ENCODE peak calls at places on chromosomes 2 and 18, in nine cellular contexts. One of them, this sample, is unnamed.
A peak's percentile ranks its signal among the peaks of the same experiment; 100 is the strongest.

GRCh38 chr18:42644729-42645131 is 470.8 kb downstream of the RIT2 start:
- DNase-seq in GM04504: no peak
- DNase-seq in HuH-7.5: no peak
- DNase-seq in ovary: no peak
- DNase-seq in stimulated activated CD8-positive, alpha-beta memory T cell treated with anti-CD3 and anti-CD28 coated beads, Interleukin-4, amount 100 ng/mL, for 48 hours: no peak
- DNase-seq in RKO: no peak
- DNase-seq in caudate nucleus: no peak
- DNase-seq in uterus: no peak
- DNase-seq in hippocampal formation: no peak
- DNase-seq in this sample: no peak

GRCh38 chr2:144560254-144560653 is 40.3 kb upstream of the ZEB2 start:
- DNase-seq in RKO: no peak
- DNase-seq in GM04504: no peak
- DNase-seq in caudate nucleus: no peak
- DNase-seq in stimulated activated CD8-positive, alpha-beta memory T cell treated with anti-CD3 and anti-CD28 coated beads, Interleukin-4, amount 100 ng/mL, for 48 hours: no peak
- DNase-seq in HuH-7.5: no peak
- DNase-seq in uterus: no peak
- DNase-seq in hippocampal formation: no peak
- DNase-seq in ovary: no peak
- DNase-seq in this sample: no peak

GRCh38 chr2:107255744-107256143 is 369.8 kb upstream of the ST6GAL2 start:
- DNase-seq in hippocampal formation: no peak
- DNase-seq in stimulated activated CD8-positive, alpha-beta memory T cell treated with anti-CD3 and anti-CD28 coated beads, Interleukin-4, amount 100 ng/mL, for 48 hours: no peak
- DNase-seq in uterus: no peak
- DNase-seq in ovary: no peak
- DNase-seq in caudate nucleus: no peak
- DNase-seq in RKO: no peak
- DNase-seq in GM04504: no peak
- DNase-seq in HuH-7.5: no peak
- DNase-seq in this sample: no peak

GRCh38 chr2:69309336-69310048 is 77.5 kb downstream of the GFPT1 start:
- DNase-seq in ovary: peak; percentile 76
- DNase-seq in HuH-7.5: no peak
- DNase-seq in uterus: peak; percentile 72
- DNase-seq in RKO: no peak
- DNase-seq in GM04504: no peak
- DNase-seq in hippocampal formation: no peak
- DNase-seq in stimulated activated CD8-positive, alpha-beta memory T cell treated with anti-CD3 and anti-CD28 coated beads, Interleukin-4, amount 100 ng/mL, for 48 hours: no peak
- DNase-seq in caudate nucleus: no peak
- DNase-seq in this sample: no peak

GRCh38 chr2:230865766-230866703 is 1.3 kb downstream of the ITM2C start:
- DNase-seq in ovary: no peak
- DNase-seq in GM04504: no peak
- DNase-seq in caudate nucleus: peak; percentile 68
- DNase-seq in hippocampal formation: peak; percentile 34
- DNase-seq in stimulated activated CD8-positive, alpha-beta memory T cell treated with anti-CD3 and anti-CD28 coated beads, Interleukin-4, amount 100 ng/mL, for 48 hours: peak; percentile 56
- DNase-seq in HuH-7.5: peak; percentile 67
- DNase-seq in uterus: peak; percentile 33
- DNase-seq in RKO: no peak
- DNase-seq in this sample: peak; percentile 85

GRCh38 chr2:173991857-173992588 is 26.9 kb upstream of the SP3 start:
- DNase-seq in GM04504: no peak
- DNase-seq in uterus: peak; percentile 60
- DNase-seq in HuH-7.5: no peak
- DNase-seq in ovary: no peak
- DNase-seq in hippocampal formation: no peak
- DNase-seq in caudate nucleus: no peak
- DNase-seq in RKO: no peak
- DNase-seq in stimulated activated CD8-positive, alpha-beta memory T cell treated with anti-CD3 and anti-CD28 coated beads, Interleukin-4, amount 100 ng/mL, for 48 hours: no peak
- DNase-seq in this sample: no peak

GRCh38 chr2:197306691-197307030 is 3.9 kb downstream of the ANKRD44 start:
- DNase-seq in HuH-7.5: no peak
- DNase-seq in GM04504: no peak
- DNase-seq in caudate nucleus: no peak
- DNase-seq in hippocampal formation: peak; percentile 68
- DNase-seq in uterus: no peak
- DNase-seq in RKO: no peak
- DNase-seq in ovary: no peak
- DNase-seq in stimulated activated CD8-positive, alpha-beta memory T cell treated with anti-CD3 and anti-CD28 coated beads, Interleukin-4, amount 100 ng/mL, for 48 hours: no peak
- DNase-seq in this sample: no peak

GRCh38 chr2:64482243-64482642 is 28.3 kb downstream of the LGALSL start:
- DNase-seq in uterus: no peak
- DNase-seq in GM04504: no peak
- DNase-seq in caudate nucleus: no peak
- DNase-seq in hippocampal formation: no peak
- DNase-seq in stimulated activated CD8-positive, alpha-beta memory T cell treated with anti-CD3 and anti-CD28 coated beads, Interleukin-4, amount 100 ng/mL, for 48 hours: no peak
- DNase-seq in HuH-7.5: no peak
- DNase-seq in RKO: no peak
- DNase-seq in ovary: no peak
- DNase-seq in this sample: no peak

GRCh38 chr2:16134436-16135165 is 194.3 kb downstream of the MYCN start:
- DNase-seq in GM04504: no peak
- DNase-seq in ovary: no peak
- DNase-seq in caudate nucleus: no peak
- DNase-seq in hippocampal formation: no peak
- DNase-seq in stimulated activated CD8-positive, alpha-beta memory T cell treated with anti-CD3 and anti-CD28 coated beads, Interleukin-4, amount 100 ng/mL, for 48 hours: no peak
- DNase-seq in HuH-7.5: no peak
- DNase-seq in uterus: no peak
- DNase-seq in RKO: no peak
- DNase-seq in this sample: no peak

GRCh38 chr2:144152817-144153271 is 367.1 kb downstream of the ZEB2 start:
- DNase-seq in HuH-7.5: no peak
- DNase-seq in caudate nucleus: no peak
- DNase-seq in hippocampal formation: peak; percentile 14
- DNase-seq in ovary: no peak
- DNase-seq in RKO: no peak
- DNase-seq in uterus: no peak
- DNase-seq in GM04504: peak; percentile 13
- DNase-seq in stimulated activated CD8-positive, alpha-beta memory T cell treated with anti-CD3 and anti-CD28 coated beads, Interleukin-4, amount 100 ng/mL, for 48 hours: no peak
- DNase-seq in this sample: no peak

GRCh38 chr2:220224711-220225519 is 597.5 kb downstream of the SLC4A3 start:
- DNase-seq in RKO: no peak
- DNase-seq in HuH-7.5: no peak
- DNase-seq in uterus: no peak
- DNase-seq in caudate nucleus: no peak
- DNase-seq in stimulated activated CD8-positive, alpha-beta memory T cell treated with anti-CD3 and anti-CD28 coated beads, Interleukin-4, amount 100 ng/mL, for 48 hours: no peak
- DNase-seq in ovary: no peak
- DNase-seq in GM04504: peak; percentile 76
- DNase-seq in hippocampal formation: no peak
- DNase-seq in this sample: no peak

GRCh38 chr18:40437517-40437916 is 1517.5 kb upstream of the PIK3C3 start:
- DNase-seq in caudate nucleus: no peak
- DNase-seq in uterus: no peak
- DNase-seq in hippocampal formation: no peak
- DNase-seq in stimulated activated CD8-positive, alpha-beta memory T cell treated with anti-CD3 and anti-CD28 coated beads, Interleukin-4, amount 100 ng/mL, for 48 hours: no peak
- DNase-seq in RKO: no peak
- DNase-seq in GM04504: no peak
- DNase-seq in HuH-7.5: no peak
- DNase-seq in ovary: no peak
- DNase-seq in this sample: no peak

GRCh38 chr2:44112096-44112495 is 56.6 kb upstream of the PPM1B start:
- DNase-seq in hippocampal formation: no peak
- DNase-seq in RKO: no peak
- DNase-seq in GM04504: no peak
- DNase-seq in caudate nucleus: no peak
- DNase-seq in HuH-7.5: no peak
- DNase-seq in ovary: no peak
- DNase-seq in stimulated activated CD8-positive, alpha-beta memory T cell treated with anti-CD3 and anti-CD28 coated beads, Interleukin-4, amount 100 ng/mL, for 48 hours: no peak
- DNase-seq in uterus: no peak
- DNase-seq in this sample: no peak